ENCODE peak calls at places on chromosomes 16 and 17, in ten cellular contexts. P, S, Z, V, Q, E, R, U, X and H are unnamed samples.

GRCh38 chr17:7956208-7956965 is 24.4 kb downstream of the CNTROB start:
- DNase-seq in S (no peak), V (no peak), R (no peak), P (no peak), X (no peak), E (no peak), Q (no peak), Z (no peak), U (no peak), H (peak; percentile 2)

GRCh38 chr17:43456661-43457361 is 27.0 kb upstream of the DHX8 start:
- DNase-seq in P (no peak), V (no peak), Q (no peak), R (peak; percentile 14), X (no peak), Z (no peak), U (no peak), E (no peak), S (no peak), H (no peak)

GRCh38 chr17:17494499-17495447 is 1.4 kb downstream of the RASD1 start:
- DNase-seq in X (peak; percentile 35), Q (peak; percentile 56), R (peak; percentile 39), V (peak; percentile 66), S (no peak), U (no peak), E (no peak), Z (no peak), P (peak; percentile 37), H (no peak)

GRCh38 chr17:21242780-21243515 is 10.3 kb downstream of the NATD1 start:
- DNase-seq in R (no peak), U (no peak), X (no peak), Q (no peak), E (no peak), S (no peak), V (no peak), Z (no peak), P (no peak), H (no peak)

GRCh38 chr16:46894011-46894672 is 10.0 kb downstream of the GPT2 start:
- DNase-seq in E (no peak), Q (no peak), X (no peak), Z (no peak), P (peak; percentile 79), U (no peak), R (no peak), S (no peak), V (no peak), H (peak; percentile 58)

GRCh38 chr17:78791840-78792709 is 10.0 kb upstream of the CYTH1 start:
- DNase-seq in E (no peak), X (no peak), U (no peak), R (no peak), P (no peak), Q (no peak), Z (no peak), S (no peak), V (no peak), H (no peak)

GRCh38 chr17:35252646-35253045 is 9.8 kb downstream of the SLFN5 start:
- DNase-seq in V (no peak), Q (no peak), P (no peak), Z (no peak), E (peak; percentile 37), X (no peak), U (no peak), R (no peak), S (no peak), H (no peak)

GRCh38 chr17:67427410-67427809 is 50.3 kb downstream of the PITPNC1 start:
- DNase-seq in S (no peak), E (no peak), V (no peak), Q (no peak), X (no peak), R (no peak), U (no peak), P (no peak), Z (no peak), H (no peak)

GRCh38 chr17:59151591-59151990 is 3.4 kb downstream of the SKA2 start:
- DNase-seq in Z (no peak), X (no peak), U (no peak), P (no peak), E (no peak), Q (no peak), R (no peak), V (no peak), S (no peak), H (no peak)

GRCh38 chr17:410674-411401 is 58.2 kb upstream of the RPH3AL start:
- DNase-seq in Z (no peak), P (peak; percentile 16), E (peak; percentile 67), Q (no peak), S (peak; percentile 63), U (peak; percentile 55), X (no peak), V (peak; percentile 75), R (peak; percentile 36), H (no peak)

GRCh38 chr16:31713945-31714898 is 159.4 kb upstream of the ZNF267 start:
- DNase-seq in S (no peak), U (no peak), Q (no peak), R (peak; percentile 31), X (no peak), E (peak; percentile 65), P (peak; percentile 43), V (peak; percentile 67), Z (no peak), H (no peak)

GRCh38 chr16:84062734-84063640 is 20.4 kb upstream of the SLC38A8 start:
- DNase-seq in S (peak; percentile 43), X (no peak), P (peak; percentile 79), V (peak; percentile 89), R (peak; percentile 27), U (peak; percentile 23), E (peak; percentile 75), Z (peak; percentile 83), Q (peak; percentile 85), H (peak; percentile 15)

GRCh38 chr16:66717112-66717675 is 20.7 kb upstream of the CMTM4 start:
- DNase-seq in U (no peak), P (no peak), E (no peak), X (no peak), S (no peak), V (no peak), Z (no peak), Q (peak; percentile 31), R (no peak), H (no peak)

GRCh38 chr17:36833279-36833678 is 104.0 kb upstream of the LHX1 start:
- DNase-seq in X (no peak), U (no peak), Z (no peak), P (no peak), Q (no peak), R (no peak), S (no peak), E (no peak), V (no peak), H (no peak)

GRCh38 chr17:11900103-11900502 is 97.2 kb downstream of the ZNF18 start:
- DNase-seq in X (no peak), V (no peak), E (no peak), P (no peak), Q (no peak), R (no peak), S (no peak), Z (no peak), U (no peak), H (no peak)

GRCh38 chr17:31374503-31374902 is 17.0 kb upstream of the RAB11FIP4 start:
- DNase-seq in S (no peak), X (no peak), E (no peak), P (no peak), R (no peak), Z (no peak), U (no peak), V (no peak), Q (no peak), H (no peak)

GRCh38 chr16:10835281-10835931 is 16.8 kb upstream of the TVP23A start:
- DNase-seq in X (no peak), U (no peak), V (no peak), S (no peak), Z (no peak), Q (no peak), R (no peak), E (peak; percentile 82), P (no peak), H (no peak)